ENCODE peak calls at places on chromosomes 6 and 20, in ten cellular contexts. H, O, M, Y, W, Q, A, N, K and G are unnamed samples.

GRCh38 chr20:63573739-63574131 is 304 bp downstream of the HELZ2 start:
- DNase-seq in M (no peak), A (no peak), W (no peak), K (no peak), Q (no peak), Y (no peak), N (no peak), O (no peak), H (no peak), G (no peak)

GRCh38 chr6:136887899-136888298 is 34.2 kb upstream of the SLC35D3 start:
- DNase-seq in Q (no peak), W (no peak), O (no peak), N (no peak), K (no peak), Y (no peak), A (no peak), H (no peak), M (no peak), G (no peak)

GRCh38 chr20:14986026-14986655 is 648.7 kb upstream of the FLRT3 start:
- DNase-seq in K (no peak), W (no peak), A (no peak), O (no peak), H (no peak), Q (peak), Y (no peak), N (no peak), M (peak), G (peak)

GRCh38 chr6:25369450-25370086 is 90.4 kb downstream of the CARMIL1 start:
- DNase-seq in Y (peak), Q (peak), O (no peak), N (peak), A (peak), H (no peak), K (no peak), W (peak), M (no peak), G (no peak)

GRCh38 chr6:163381118-163381751 is 33.3 kb upstream of the QKI start:
- DNase-seq in Y (no peak), K (no peak), Q (no peak), W (no peak), A (no peak), H (no peak), O (no peak), M (no peak), N (no peak), G (no peak)

GRCh38 chr6:149648148-149649145 is at the start of gene KATNA1:
- DNase-seq in H (peak), N (peak), W (peak), M (peak), K (peak), Q (peak), Y (peak), O (peak), A (peak), G (peak)

GRCh38 chr6:158818008-158818579 is 1.1 kb downstream of the EZR start:
- DNase-seq in A (peak), K (peak), O (peak), N (peak), W (peak), Y (peak), H (peak), M (peak), Q (peak), G (peak)

GRCh38 chr20:24769878-24770627 is 179.0 kb upstream of the CST7 start:
- DNase-seq in Y (no peak), N (no peak), Q (no peak), H (no peak), A (no peak), W (peak), K (no peak), O (no peak), M (no peak), G (no peak)

GRCh38 chr6:164359441-164359840 is 944.9 kb downstream of the QKI start:
- DNase-seq in A (no peak), H (no peak), Q (no peak), Y (no peak), N (no peak), K (no peak), W (no peak), O (no peak), M (no peak), G (no peak)

GRCh38 chr6:153087436-153087835 is 43.6 kb downstream of the RGS17 start:
- DNase-seq in K (no peak), A (no peak), O (no peak), N (peak), Y (no peak), M (no peak), Q (no peak), W (no peak), H (no peak), G (no peak)

GRCh38 chr20:46118481-46119020 is 437 bp downstream of the CD40 start:
- DNase-seq in H (no peak), K (no peak), M (no peak), Y (no peak), A (no peak), W (peak), O (no peak), Q (peak), N (no peak), G (peak)

GRCh38 chr6:91895592-91895991 is 1308.7 kb upstream of the MAP3K7 start:
- DNase-seq in O (no peak), W (no peak), A (no peak), Q (no peak), N (no peak), M (peak), Y (no peak), K (no peak), H (no peak), G (no peak)

GRCh38 chr6:65943548-65943947 is 236.5 kb upstream of the EYS start:
- DNase-seq in H (no peak), W (no peak), Y (no peak), O (no peak), A (no peak), M (no peak), N (no peak), Q (no peak), K (no peak), G (no peak)

GRCh38 chr6:155328539-155329459 is 14.5 kb upstream of the TFB1M start:
- DNase-seq in W (no peak), H (no peak), O (no peak), A (no peak), K (no peak), Q (no peak), Y (no peak), M (no peak), N (no peak), G (no peak)

GRCh38 chr20:30985386-30985785 is 272.1 kb upstream of the DEFB115 start:
- DNase-seq in A (no peak), K (no peak), Y (no peak), W (peak), Q (no peak), M (no peak), O (no peak), H (no peak), N (no peak), G (no peak)

GRCh38 chr20:38164069-38164468 is 1.0 kb downstream of the TGM2 start:
- DNase-seq in W (no peak), M (no peak), H (no peak), Y (no peak), O (no peak), K (no peak), A (no peak), Q (no peak), N (no peak), G (no peak)

GRCh38 chr6:24520929-24521546 is 26.3 kb downstream of the ALDH5A1 start:
- DNase-seq in W (peak), A (peak), Q (peak), K (peak), N (peak), M (peak), O (no peak), Y (no peak), H (no peak), G (peak)

GRCh38 chr6:148193063-148193680 is 149.5 kb upstream of the SASH1 start:
- DNase-seq in Y (no peak), N (no peak), H (no peak), W (no peak), Q (no peak), M (no peak), K (no peak), O (no peak), A (no peak), G (no peak)

GRCh38 chr20:44758247-44759101 is 12.8 kb downstream of the KCNK15 start:
- DNase-seq in O (no peak), H (no peak), M (no peak), N (no peak), W (no peak), Y (no peak), A (no peak), K (no peak), Q (no peak), G (no peak)

GRCh38 chr20:4130404-4131189 is 115.2 kb upstream of the RNF24 start:
- DNase-seq in Y (peak), Q (peak), W (no peak), K (peak), O (no peak), M (peak), H (no peak), N (peak), A (peak), G (peak)

GRCh38 chr6:73558624-73559398 is 38.0 kb upstream of the EEF1A1 start:
- DNase-seq in O (no peak), W (peak), N (no peak), M (no peak), Q (no peak), H (no peak), Y (no peak), A (no peak), K (no peak), G (no peak)

GRCh38 chr20:40564997-40565680 is 123.9 kb downstream of the MAFB start:
- DNase-seq in M (peak), H (no peak), W (no peak), O (no peak), N (no peak), K (no peak), Y (no peak), A (peak), Q (peak), G (peak)

GRCh38 chr6:10030942-10031537 is 383.8 kb downstream of the TFAP2A start:
- DNase-seq in N (peak), O (no peak), W (no peak), K (no peak), Q (no peak), M (no peak), H (no peak), A (no peak), Y (no peak), G (peak)

GRCh38 chr20:63685269-63686026 is 11.0 kb upstream of the TNFRSF6B start:
- DNase-seq in Y (no peak), O (no peak), K (no peak), Q (no peak), W (no peak), M (no peak), N (no peak), A (no peak), H (no peak), G (no peak)